ENCODE peak calls at places on chromosome 22, in four cellular contexts. One of them, this sample, is unnamed.

GRCh38 chr22:21984793-21985192 is 2.2 kb upstream of the TOP3B start:
- DNase-seq in heart right ventricle: no peak
- DNase-seq in foreskin fibroblast: peak
- DNase-seq in ovary: no peak
- DNase-seq in this sample: peak

GRCh38 chr22:43670545-43670944 is 141.6 kb downstream of the EFCAB6 start:
- DNase-seq in heart right ventricle: no peak
- DNase-seq in foreskin fibroblast: no peak
- DNase-seq in ovary: no peak
- DNase-seq in this sample: no peak

GRCh38 chr22:35072939-35073338 is 7.0 kb downstream of the ISX start:
- DNase-seq in heart right ventricle: no peak
- DNase-seq in foreskin fibroblast: no peak
- DNase-seq in ovary: no peak
- DNase-seq in this sample: no peak

GRCh38 chr22:29259253-29259899 is 8.4 kb downstream of the RHBDD3 start:
- DNase-seq in heart right ventricle: no peak
- DNase-seq in foreskin fibroblast: no peak
- DNase-seq in ovary: no peak
- DNase-seq in this sample: no peak

GRCh38 chr22:26461188-26461810 is 22.3 kb downstream of the HPS4 start:
- DNase-seq in heart right ventricle: peak
- DNase-seq in foreskin fibroblast: no peak
- DNase-seq in ovary: peak
- DNase-seq in this sample: peak

GRCh38 chr22:48870436-48870835 is 957.2 kb downstream of the BRD1 start:
- DNase-seq in heart right ventricle: no peak
- DNase-seq in foreskin fibroblast: no peak
- DNase-seq in ovary: no peak
- DNase-seq in this sample: no peak

GRCh38 chr22:44212936-44213335 is 32.2 kb downstream of the PARVG start:
- DNase-seq in heart right ventricle: no peak
- DNase-seq in foreskin fibroblast: no peak
- DNase-seq in ovary: peak
- DNase-seq in this sample: no peak

GRCh38 chr22:17381237-17381913 is 12.1 kb downstream of the CECR2 start:
- DNase-seq in heart right ventricle: no peak
- DNase-seq in foreskin fibroblast: no peak
- DNase-seq in ovary: no peak
- DNase-seq in this sample: peak

GRCh38 chr22:24423519-24424000 is 3.8 kb upstream of the ADORA2A start:
- DNase-seq in heart right ventricle: peak
- DNase-seq in foreskin fibroblast: no peak
- DNase-seq in ovary: peak
- DNase-seq in this sample: peak

GRCh38 chr22:27989758-27990450 is 70.8 kb upstream of the PITPNB start:
- DNase-seq in heart right ventricle: no peak
- DNase-seq in foreskin fibroblast: no peak
- DNase-seq in ovary: no peak
- DNase-seq in this sample: no peak

GRCh38 chr22:28112548-28113043 is 193.5 kb upstream of the PITPNB start:
- DNase-seq in heart right ventricle: peak
- DNase-seq in foreskin fibroblast: peak
- DNase-seq in ovary: no peak
- DNase-seq in this sample: peak

GRCh38 chr22:44665115-44665514 is 36.9 kb upstream of the PRR5 start:
- DNase-seq in heart right ventricle: peak
- DNase-seq in foreskin fibroblast: no peak
- DNase-seq in ovary: no peak
- DNase-seq in this sample: no peak

GRCh38 chr22:31080164-31080847 is 812 bp upstream of the SMTN start:
- DNase-seq in heart right ventricle: peak
- DNase-seq in foreskin fibroblast: no peak
- DNase-seq in ovary: no peak
- DNase-seq in this sample: no peak

GRCh38 chr22:31081963-31082605 is 966 bp downstream of the SMTN start:
- DNase-seq in heart right ventricle: no peak
- DNase-seq in foreskin fibroblast: peak
- DNase-seq in ovary: no peak
- DNase-seq in this sample: peak

GRCh38 chr22:31082606-31083376 is 1.7 kb downstream of the SMTN start:
- DNase-seq in heart right ventricle: peak
- DNase-seq in foreskin fibroblast: peak
- DNase-seq in ovary: peak
- DNase-seq in this sample: peak

GRCh38 chr22:31079095-31079642 is 1.9 kb upstream of the SMTN start:
- DNase-seq in heart right ventricle: no peak
- DNase-seq in foreskin fibroblast: no peak
- DNase-seq in ovary: no peak
- DNase-seq in this sample: no peak

DNA sequence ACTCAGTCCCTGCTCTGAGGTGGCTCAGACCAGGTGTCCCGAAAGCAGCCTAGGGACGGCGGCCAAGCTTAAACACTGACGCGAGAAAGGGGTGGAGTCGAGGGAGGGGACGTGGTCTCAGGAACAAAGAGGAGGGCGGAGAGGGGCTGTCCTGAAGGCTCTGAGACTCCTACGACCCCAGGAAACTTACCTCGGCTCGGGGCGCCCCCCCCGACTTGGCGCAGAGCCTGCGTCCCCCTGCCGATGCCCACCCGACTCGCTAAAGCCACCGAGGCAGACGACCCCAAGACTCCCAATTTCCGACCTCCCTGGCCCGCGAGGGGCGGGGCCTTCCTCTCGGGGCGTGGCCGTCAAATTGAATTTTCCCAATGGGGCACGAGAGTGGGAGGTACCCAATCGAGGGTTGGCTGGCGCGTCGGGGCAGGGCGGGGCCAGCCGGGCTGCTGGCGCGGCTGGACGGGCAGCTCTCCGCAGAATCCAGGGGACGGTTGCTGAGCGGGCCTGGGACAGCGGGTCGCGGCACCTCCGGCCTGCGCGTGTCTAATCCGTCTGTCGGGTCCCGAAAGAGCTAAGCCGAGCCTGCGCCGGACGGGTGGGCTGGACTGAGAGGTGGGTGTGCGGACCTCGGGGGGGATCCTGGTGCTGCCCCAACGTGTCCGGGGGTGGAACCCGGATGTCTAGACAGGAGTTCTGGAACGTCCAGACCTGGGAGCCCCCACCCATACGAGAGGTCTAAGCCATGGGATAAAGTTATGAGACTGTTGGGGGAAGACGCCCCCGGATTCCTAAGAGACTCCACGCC is at the start of gene SMTN:
- DNase-seq in heart right ventricle: peak
- DNase-seq in foreskin fibroblast: peak
- DNase-seq in ovary: peak
- DNase-seq in this sample: peak
- TF ChIP-seq CTCF in heart right ventricle: no peak
- TF ChIP-seq CTCF in foreskin fibroblast: no peak
- TF ChIP-seq CTCF in ovary: no peak
- TF ChIP-seq CTCF in this sample: no peak

DNA sequence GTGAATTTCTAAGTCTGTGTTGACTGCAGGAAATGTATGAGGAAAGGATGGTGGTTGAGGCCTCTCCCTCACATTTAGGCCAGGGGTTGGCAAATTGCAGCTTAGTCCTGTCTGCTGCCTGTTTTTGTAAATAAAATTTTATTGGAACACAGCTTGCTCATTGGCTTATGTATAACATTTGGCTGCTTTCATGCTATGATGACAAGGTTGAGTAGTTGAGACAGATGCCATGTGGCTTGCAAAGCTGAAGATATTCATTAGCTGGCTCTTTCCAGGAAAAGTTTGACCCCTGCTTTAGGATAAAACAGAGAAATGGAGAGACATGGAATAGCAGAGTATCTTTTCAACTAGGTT is 46.2 kb downstream of the BCR start:
- DNase-seq in heart right ventricle: no peak
- DNase-seq in foreskin fibroblast: no peak
- DNase-seq in ovary: no peak
- DNase-seq in this sample: no peak
- H3K4me3 ChIP-seq in heart right ventricle: no peak
- H3K4me3 ChIP-seq in foreskin fibroblast: no peak
- H3K4me3 ChIP-seq in ovary: no peak
- H3K4me3 ChIP-seq in this sample: no peak

GRCh38 chr22:36497910-36498669 is 8.8 kb downstream of the FOXRED2 start:
- DNase-seq in heart right ventricle: no peak
- DNase-seq in foreskin fibroblast: no peak
- DNase-seq in ovary: no peak
- DNase-seq in this sample: no peak
- TF ChIP-seq CTCF in heart right ventricle: no peak
- TF ChIP-seq CTCF in foreskin fibroblast: no peak
- TF ChIP-seq CTCF in ovary: no peak
- TF ChIP-seq CTCF in this sample: peak

GRCh38 chr22:20437253-20438065 is at the start of gene SCARF2:
- DNase-seq in heart right ventricle: peak
- DNase-seq in foreskin fibroblast: peak
- DNase-seq in ovary: peak
- DNase-seq in this sample: peak

GRCh38 chr22:20434773-20435172 is 2.9 kb downstream of the SCARF2 start:
- DNase-seq in heart right ventricle: no peak
- DNase-seq in foreskin fibroblast: no peak
- DNase-seq in ovary: no peak
- DNase-seq in this sample: no peak

GRCh38 chr22:20436309-20437252 is 1.0 kb downstream of the SCARF2 start:
- DNase-seq in heart right ventricle: no peak
- DNase-seq in foreskin fibroblast: peak
- DNase-seq in ovary: peak
- DNase-seq in this sample: peak

GRCh38 chr22:20434264-20434751 is 3.3 kb downstream of the SCARF2 start:
- DNase-seq in heart right ventricle: no peak
- DNase-seq in foreskin fibroblast: no peak
- DNase-seq in ovary: no peak
- DNase-seq in this sample: no peak

GRCh38 chr22:20435436-20436308 is 2.0 kb downstream of the SCARF2 start:
- DNase-seq in heart right ventricle: no peak
- DNase-seq in foreskin fibroblast: no peak
- DNase-seq in ovary: no peak
- DNase-seq in this sample: no peak
- H3K4me3 ChIP-seq in heart right ventricle: peak
- H3K4me3 ChIP-seq in foreskin fibroblast: peak
- H3K4me3 ChIP-seq in ovary: peak
- H3K4me3 ChIP-seq in this sample: peak

DNA sequence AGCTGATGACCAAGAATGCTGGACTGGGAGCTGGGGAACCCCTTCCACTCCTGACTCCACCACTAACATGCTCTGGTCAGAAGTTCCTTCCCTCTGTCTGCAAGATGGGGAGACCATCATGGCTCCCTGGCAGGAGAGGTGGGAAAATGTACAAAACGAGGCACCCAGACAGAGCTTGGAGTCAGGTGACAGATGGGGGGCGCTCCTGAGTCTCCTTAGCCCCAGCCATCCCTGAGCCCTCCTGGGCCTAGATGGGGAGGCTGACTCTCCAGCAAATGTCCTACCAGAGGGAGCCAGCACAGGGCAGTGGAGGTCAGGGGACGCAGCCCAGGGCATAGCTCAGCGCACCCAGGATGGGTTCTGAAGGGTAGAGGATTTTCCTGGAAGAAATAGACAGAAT is 20.0 kb downstream of the KCNJ4 start:
- DNase-seq in heart right ventricle: no peak
- DNase-seq in foreskin fibroblast: no peak
- DNase-seq in ovary: no peak
- DNase-seq in this sample: no peak
- TF ChIP-seq CTCF in heart right ventricle: no peak
- TF ChIP-seq CTCF in foreskin fibroblast: no peak
- TF ChIP-seq CTCF in ovary: no peak
- TF ChIP-seq CTCF in this sample: no peak

DNA sequence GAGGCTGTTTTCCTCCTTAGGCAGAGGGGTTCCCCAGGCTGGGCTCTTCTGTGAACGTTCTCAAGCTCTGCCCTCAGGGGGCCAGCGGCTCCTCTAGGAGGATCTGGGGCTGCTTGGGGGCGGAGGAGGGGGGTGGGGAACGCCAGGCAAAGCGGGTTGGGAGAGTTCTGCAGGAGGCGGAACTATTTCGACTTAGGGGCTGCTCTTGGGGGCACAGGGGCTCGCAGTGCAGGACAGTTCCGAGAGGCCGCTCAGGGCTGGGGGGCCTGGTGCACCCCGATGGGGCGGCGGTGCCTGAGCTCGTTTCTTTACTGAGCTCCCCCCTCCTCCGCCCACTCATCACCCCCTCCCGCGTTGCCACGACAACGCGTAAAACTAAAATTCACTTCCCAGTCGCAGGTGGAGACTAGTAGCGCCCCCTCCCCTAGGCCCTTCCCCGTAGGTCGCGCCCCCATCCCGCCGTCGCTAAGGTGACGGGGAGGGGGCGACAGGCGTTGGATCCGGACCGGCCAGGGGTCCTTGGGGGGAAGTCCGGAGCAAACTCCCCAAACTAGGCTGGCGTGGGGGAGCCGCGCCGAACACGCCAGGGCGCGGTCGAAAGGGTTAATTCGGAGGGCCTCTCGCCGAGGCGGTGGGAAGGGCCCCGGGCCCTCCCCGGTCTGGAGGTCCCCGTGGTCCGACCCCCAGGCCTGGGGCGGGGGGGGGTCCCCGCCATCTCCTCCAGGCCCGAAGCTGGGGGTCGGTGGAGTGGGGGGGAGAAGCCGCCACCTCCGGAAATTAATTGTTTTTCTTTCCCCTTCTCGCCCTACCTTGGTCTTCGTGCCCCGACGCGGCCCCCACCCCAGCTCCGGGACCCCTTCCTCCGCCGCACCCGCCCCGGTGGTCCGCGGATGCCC is 856 bp downstream of the SHANK3 start:
- DNase-seq in heart right ventricle: no peak
- DNase-seq in foreskin fibroblast: no peak
- DNase-seq in ovary: no peak
- DNase-seq in this sample: no peak
- H3K4me3 ChIP-seq in heart right ventricle: peak
- H3K4me3 ChIP-seq in foreskin fibroblast: no peak
- H3K4me3 ChIP-seq in ovary: peak
- H3K4me3 ChIP-seq in this sample: peak

GRCh38 chr22:20951932-20952380 is 15.1 kb upstream of the AIFM3 start:
- DNase-seq in heart right ventricle: no peak
- DNase-seq in foreskin fibroblast: no peak
- DNase-seq in ovary: no peak
- DNase-seq in this sample: no peak
- TF ChIP-seq CTCF in heart right ventricle: no peak
- TF ChIP-seq CTCF in foreskin fibroblast: no peak
- TF ChIP-seq CTCF in ovary: no peak
- TF ChIP-seq CTCF in this sample: no peak

GRCh38 chr22:50600541-50600940 is at the start of gene MAPK8IP2:
- DNase-seq in heart right ventricle: no peak
- DNase-seq in foreskin fibroblast: no peak
- DNase-seq in ovary: peak
- DNase-seq in this sample: no peak
- H3K4me3 ChIP-seq in heart right ventricle: peak
- H3K4me3 ChIP-seq in foreskin fibroblast: no peak
- H3K4me3 ChIP-seq in ovary: peak
- H3K4me3 ChIP-seq in this sample: peak

GRCh38 chr22:41568811-41569210 is 8.0 kb downstream of the CSDC2 start:
- DNase-seq in heart right ventricle: no peak
- DNase-seq in foreskin fibroblast: no peak
- DNase-seq in ovary: no peak
- DNase-seq in this sample: no peak
- TF ChIP-seq CTCF in heart right ventricle: no peak
- TF ChIP-seq CTCF in foreskin fibroblast: no peak
- TF ChIP-seq CTCF in ovary: no peak
- TF ChIP-seq CTCF in this sample: no peak

GRCh38 chr22:42078469-42079318 is 806 bp upstream of the SMDT1 start:
- DNase-seq in heart right ventricle: no peak
- DNase-seq in foreskin fibroblast: no peak
- DNase-seq in ovary: no peak
- DNase-seq in this sample: peak
- H3K4me3 ChIP-seq in heart right ventricle: peak
- H3K4me3 ChIP-seq in foreskin fibroblast: peak
- H3K4me3 ChIP-seq in ovary: peak
- H3K4me3 ChIP-seq in this sample: peak